ENCODE peak calls at places on chromosomes 7 and 10, in ten cellular contexts. One of them, this sample, is unnamed.
A peak's percentile ranks its signal among the peaks of the same experiment; 100 is the strongest.

GRCh38 chr7:134792968-134793367 is 13.5 kb downstream of the CALD1 start:
- DNase-seq in gastrocnemius medialis: no peak
- DNase-seq in MM.1S: no peak
- DNase-seq in BJ: no peak
- DNase-seq in pancreas: peak; percentile 58
- DNase-seq in fibroblast of lung: peak; percentile 80
- DNase-seq in H7: no peak
- DNase-seq in AG04450: no peak
- DNase-seq in CD8-positive, alpha-beta memory T cell: no peak
- DNase-seq in A673: no peak
- DNase-seq in this sample: no peak

GRCh38 chr7:75637854-75638606 is 100.7 kb downstream of the HIP1 start:
- DNase-seq in gastrocnemius medialis: no peak
- DNase-seq in MM.1S: no peak
- DNase-seq in BJ: no peak
- DNase-seq in pancreas: no peak
- DNase-seq in fibroblast of lung: no peak
- DNase-seq in H7: peak; percentile 53
- DNase-seq in AG04450: no peak
- DNase-seq in CD8-positive, alpha-beta memory T cell: no peak
- DNase-seq in A673: no peak
- DNase-seq in this sample: no peak

GRCh38 chr7:73647725-73648592 is 19.7 kb upstream of the VPS37D start:
- DNase-seq in gastrocnemius medialis: no peak
- DNase-seq in MM.1S: no peak
- DNase-seq in BJ: no peak
- DNase-seq in pancreas: no peak
- DNase-seq in fibroblast of lung: no peak
- DNase-seq in H7: peak; percentile 89
- DNase-seq in AG04450: no peak
- DNase-seq in CD8-positive, alpha-beta memory T cell: no peak
- DNase-seq in A673: no peak
- DNase-seq in this sample: no peak

GRCh38 chr7:2632717-2633537 is 1.1 kb downstream of the TTYH3 start:
- DNase-seq in gastrocnemius medialis: peak; percentile 23
- DNase-seq in MM.1S: no peak
- DNase-seq in BJ: no peak
- DNase-seq in pancreas: peak; percentile 89
- DNase-seq in fibroblast of lung: peak; percentile 72
- DNase-seq in H7: peak; percentile 84
- DNase-seq in AG04450: no peak
- DNase-seq in CD8-positive, alpha-beta memory T cell: peak; percentile 62
- DNase-seq in A673: peak; percentile 48
- DNase-seq in this sample: peak; percentile 76

GRCh38 chr10:15852111-15852557 is 8.2 kb downstream of the MINDY3 start:
- DNase-seq in gastrocnemius medialis: no peak
- DNase-seq in MM.1S: no peak
- DNase-seq in BJ: no peak
- DNase-seq in pancreas: no peak
- DNase-seq in fibroblast of lung: no peak
- DNase-seq in H7: no peak
- DNase-seq in AG04450: no peak
- DNase-seq in CD8-positive, alpha-beta memory T cell: no peak
- DNase-seq in A673: no peak
- DNase-seq in this sample: no peak

GRCh38 chr10:34407227-34407626 is 407.9 kb downstream of the PARD3 start:
- DNase-seq in gastrocnemius medialis: no peak
- DNase-seq in MM.1S: no peak
- DNase-seq in BJ: no peak
- DNase-seq in pancreas: no peak
- DNase-seq in fibroblast of lung: peak; percentile 68
- DNase-seq in H7: no peak
- DNase-seq in AG04450: no peak
- DNase-seq in CD8-positive, alpha-beta memory T cell: no peak
- DNase-seq in A673: peak; percentile 71
- DNase-seq in this sample: no peak

GRCh38 chr10:17046989-17047388 is 82.6 kb downstream of the CUBN start:
- DNase-seq in gastrocnemius medialis: no peak
- DNase-seq in MM.1S: no peak
- DNase-seq in BJ: no peak
- DNase-seq in pancreas: no peak
- DNase-seq in fibroblast of lung: no peak
- DNase-seq in H7: no peak
- DNase-seq in AG04450: no peak
- DNase-seq in CD8-positive, alpha-beta memory T cell: no peak
- DNase-seq in A673: no peak
- DNase-seq in this sample: no peak

GRCh38 chr7:132276986-132277716 is 299.1 kb downstream of the PLXNA4 start:
- DNase-seq in gastrocnemius medialis: no peak
- DNase-seq in MM.1S: no peak
- DNase-seq in BJ: no peak
- DNase-seq in pancreas: no peak
- DNase-seq in fibroblast of lung: peak; percentile 33
- DNase-seq in H7: no peak
- DNase-seq in AG04450: no peak
- DNase-seq in CD8-positive, alpha-beta memory T cell: no peak
- DNase-seq in A673: peak; percentile 59
- DNase-seq in this sample: no peak

GRCh38 chr10:7410800-7411670 is at the start of gene SFMBT2:
- DNase-seq in gastrocnemius medialis: no peak
- DNase-seq in MM.1S: peak; percentile 79
- DNase-seq in BJ: no peak
- DNase-seq in pancreas: peak; percentile 80
- DNase-seq in fibroblast of lung: peak; percentile 58
- DNase-seq in H7: peak; percentile 95
- DNase-seq in AG04450: peak; percentile 10
- DNase-seq in CD8-positive, alpha-beta memory T cell: peak; percentile 77
- DNase-seq in A673: peak; percentile 77
- DNase-seq in this sample: peak; percentile 72

GRCh38 chr7:17437586-17437985 is 139.1 kb downstream of the AHR start:
- DNase-seq in gastrocnemius medialis: no peak
- DNase-seq in MM.1S: no peak
- DNase-seq in BJ: no peak
- DNase-seq in pancreas: no peak
- DNase-seq in fibroblast of lung: no peak
- DNase-seq in H7: no peak
- DNase-seq in AG04450: no peak
- DNase-seq in CD8-positive, alpha-beta memory T cell: no peak
- DNase-seq in A673: peak; percentile 63
- DNase-seq in this sample: no peak

GRCh38 chr7:46129831-46130230 is 208.8 kb upstream of the IGFBP3 start:
- DNase-seq in gastrocnemius medialis: no peak
- DNase-seq in MM.1S: no peak
- DNase-seq in BJ: no peak
- DNase-seq in pancreas: no peak
- DNase-seq in fibroblast of lung: no peak
- DNase-seq in H7: no peak
- DNase-seq in AG04450: no peak
- DNase-seq in CD8-positive, alpha-beta memory T cell: no peak
- DNase-seq in A673: no peak
- DNase-seq in this sample: peak; percentile 18

GRCh38 chr10:48794074-48794473 is 109.4 kb downstream of the WDFY4 start:
- DNase-seq in gastrocnemius medialis: no peak
- DNase-seq in MM.1S: no peak
- DNase-seq in BJ: no peak
- DNase-seq in pancreas: no peak
- DNase-seq in fibroblast of lung: no peak
- DNase-seq in H7: no peak
- DNase-seq in AG04450: no peak
- DNase-seq in CD8-positive, alpha-beta memory T cell: no peak
- DNase-seq in A673: no peak
- DNase-seq in this sample: no peak

GRCh38 chr7:17105701-17106100 is 192.8 kb upstream of the AHR start:
- DNase-seq in gastrocnemius medialis: no peak
- DNase-seq in MM.1S: no peak
- DNase-seq in BJ: no peak
- DNase-seq in pancreas: no peak
- DNase-seq in fibroblast of lung: peak; percentile 39
- DNase-seq in H7: no peak
- DNase-seq in AG04450: no peak
- DNase-seq in CD8-positive, alpha-beta memory T cell: no peak
- DNase-seq in A673: no peak
- DNase-seq in this sample: no peak

DNA sequence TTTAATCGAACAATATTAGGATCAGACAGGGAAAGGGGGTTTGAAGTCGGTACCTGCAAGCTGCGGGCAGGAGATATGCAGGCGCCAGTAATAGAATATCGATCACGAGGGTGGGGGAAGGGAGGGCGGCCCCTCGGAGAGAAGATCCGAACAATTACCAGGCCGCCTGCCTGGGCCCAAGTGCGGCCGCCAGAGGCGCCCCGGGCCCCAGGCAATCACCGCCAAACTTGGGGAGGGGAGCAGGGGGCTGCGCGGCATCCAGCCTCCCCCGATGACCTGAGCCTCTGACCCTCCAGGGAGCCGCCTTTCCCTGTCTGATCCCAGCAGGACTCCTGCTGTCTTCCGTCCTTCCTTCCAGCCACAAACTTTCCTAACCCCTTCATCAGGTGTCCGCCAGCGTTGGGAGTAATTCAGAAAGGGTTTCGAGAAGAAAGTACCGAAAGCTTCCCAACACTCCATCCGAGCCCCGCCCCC is 1.1 kb downstream of the NKX1-2 start:
- DNase-seq in gastrocnemius medialis: no peak
- DNase-seq in MM.1S: no peak
- DNase-seq in BJ: no peak
- DNase-seq in pancreas: no peak
- DNase-seq in fibroblast of lung: no peak
- DNase-seq in H7: peak; percentile 88
- DNase-seq in AG04450: no peak
- DNase-seq in CD8-positive, alpha-beta memory T cell: no peak
- DNase-seq in A673: no peak
- DNase-seq in this sample: no peak
- H3K27me3 ChIP-seq in gastrocnemius medialis: peaks cover 90% of the 10 kb centered on the region
- H3K27me3 ChIP-seq in MM.1S: peaks cover 63% of the 10 kb centered on the region
- H3K27me3 ChIP-seq in BJ: peaks cover 49% of the 10 kb centered on the region
- H3K27me3 ChIP-seq in pancreas: peaks cover 34% of the 10 kb centered on the region
- H3K27me3 ChIP-seq in fibroblast of lung: peaks cover 55% of the 10 kb centered on the region
- H3K27me3 ChIP-seq in H7: peaks cover 57% of the 10 kb centered on the region
- H3K27me3 ChIP-seq in AG04450: peaks cover 87% of the 10 kb centered on the region
- H3K27me3 ChIP-seq in CD8-positive, alpha-beta memory T cell: peaks cover 15% of the 10 kb centered on the region
- H3K27me3 ChIP-seq in A673: peaks cover 94% of the 10 kb centered on the region
- H3K27me3 ChIP-seq in this sample: peaks cover 31% of the 10 kb centered on the region

GRCh38 chr10:93995598-93996271 is 2.0 kb downstream of the PLCE1 start:
- DNase-seq in gastrocnemius medialis: no peak
- DNase-seq in MM.1S: no peak
- DNase-seq in BJ: no peak
- DNase-seq in pancreas: no peak
- DNase-seq in fibroblast of lung: peak; percentile 87
- DNase-seq in H7: no peak
- DNase-seq in AG04450: no peak
- DNase-seq in CD8-positive, alpha-beta memory T cell: no peak
- DNase-seq in A673: no peak
- DNase-seq in this sample: no peak
- H3K27me3 ChIP-seq in gastrocnemius medialis: no peaks in the 10 kb centered on the region
- H3K27me3 ChIP-seq in MM.1S: peaks cover 9% of the 10 kb centered on the region
- H3K27me3 ChIP-seq in BJ: no peaks in the 10 kb centered on the region
- H3K27me3 ChIP-seq in pancreas: no peaks in the 10 kb centered on the region
- H3K27me3 ChIP-seq in fibroblast of lung: peaks cover 10% of the 10 kb centered on the region
- H3K27me3 ChIP-seq in H7: peaks cover 59% of the 10 kb centered on the region
- H3K27me3 ChIP-seq in AG04450: no peaks in the 10 kb centered on the region
- H3K27me3 ChIP-seq in CD8-positive, alpha-beta memory T cell: no peaks in the 10 kb centered on the region
- H3K27me3 ChIP-seq in A673: peaks cover 85% of the 10 kb centered on the region
- H3K27me3 ChIP-seq in this sample: no peaks in the 10 kb centered on the region

GRCh38 chr10:97920865-97921264 is 71.2 kb downstream of the GOLGA7B start:
- DNase-seq in gastrocnemius medialis: no peak
- DNase-seq in MM.1S: no peak
- DNase-seq in BJ: no peak
- DNase-seq in pancreas: no peak
- DNase-seq in fibroblast of lung: no peak
- DNase-seq in H7: no peak
- DNase-seq in AG04450: no peak
- DNase-seq in CD8-positive, alpha-beta memory T cell: no peak
- DNase-seq in A673: no peak
- DNase-seq in this sample: no peak

GRCh38 chr10:97922378-97922758 is 72.7 kb downstream of the GOLGA7B start:
- DNase-seq in gastrocnemius medialis: no peak
- DNase-seq in MM.1S: no peak
- DNase-seq in BJ: no peak
- DNase-seq in pancreas: no peak
- DNase-seq in fibroblast of lung: no peak
- DNase-seq in H7: no peak
- DNase-seq in AG04450: no peak
- DNase-seq in CD8-positive, alpha-beta memory T cell: no peak
- DNase-seq in A673: no peak
- DNase-seq in this sample: no peak

GRCh38 chr10:97923476-97923875 is 73.8 kb downstream of the GOLGA7B start:
- DNase-seq in gastrocnemius medialis: no peak
- DNase-seq in MM.1S: no peak
- DNase-seq in BJ: no peak
- DNase-seq in pancreas: no peak
- DNase-seq in fibroblast of lung: no peak
- DNase-seq in H7: no peak
- DNase-seq in AG04450: no peak
- DNase-seq in CD8-positive, alpha-beta memory T cell: no peak
- DNase-seq in A673: no peak
- DNase-seq in this sample: no peak

GRCh38 chr10:97923057-97923456 is 73.4 kb downstream of the GOLGA7B start:
- DNase-seq in gastrocnemius medialis: no peak
- DNase-seq in MM.1S: no peak
- DNase-seq in BJ: no peak
- DNase-seq in pancreas: no peak
- DNase-seq in fibroblast of lung: no peak
- DNase-seq in H7: no peak
- DNase-seq in AG04450: no peak
- DNase-seq in CD8-positive, alpha-beta memory T cell: no peak
- DNase-seq in A673: no peak
- DNase-seq in this sample: no peak

GRCh38 chr10:97921581-97922377 is 72.1 kb downstream of the GOLGA7B start:
- DNase-seq in gastrocnemius medialis: no peak
- DNase-seq in MM.1S: no peak
- DNase-seq in BJ: no peak
- DNase-seq in pancreas: no peak
- DNase-seq in fibroblast of lung: peak; percentile 17
- DNase-seq in H7: no peak
- DNase-seq in AG04450: no peak
- DNase-seq in CD8-positive, alpha-beta memory T cell: no peak
- DNase-seq in A673: no peak
- DNase-seq in this sample: no peak
- H3K27me3 ChIP-seq in gastrocnemius medialis: no peaks in the 10 kb centered on the region
- H3K27me3 ChIP-seq in MM.1S: peaks cover 46% of the 10 kb centered on the region
- H3K27me3 ChIP-seq in BJ: peaks cover 2% of the 10 kb centered on the region
- H3K27me3 ChIP-seq in pancreas: no peaks in the 10 kb centered on the region
- H3K27me3 ChIP-seq in fibroblast of lung: no peaks in the 10 kb centered on the region
- H3K27me3 ChIP-seq in H7: no peaks in the 10 kb centered on the region
- H3K27me3 ChIP-seq in AG04450: peaks cover 9% of the 10 kb centered on the region
- H3K27me3 ChIP-seq in CD8-positive, alpha-beta memory T cell: peaks cover 14% of the 10 kb centered on the region
- H3K27me3 ChIP-seq in A673: peaks cover 51% of the 10 kb centered on the region
- H3K27me3 ChIP-seq in this sample: peaks cover 5% of the 10 kb centered on the region

DNA sequence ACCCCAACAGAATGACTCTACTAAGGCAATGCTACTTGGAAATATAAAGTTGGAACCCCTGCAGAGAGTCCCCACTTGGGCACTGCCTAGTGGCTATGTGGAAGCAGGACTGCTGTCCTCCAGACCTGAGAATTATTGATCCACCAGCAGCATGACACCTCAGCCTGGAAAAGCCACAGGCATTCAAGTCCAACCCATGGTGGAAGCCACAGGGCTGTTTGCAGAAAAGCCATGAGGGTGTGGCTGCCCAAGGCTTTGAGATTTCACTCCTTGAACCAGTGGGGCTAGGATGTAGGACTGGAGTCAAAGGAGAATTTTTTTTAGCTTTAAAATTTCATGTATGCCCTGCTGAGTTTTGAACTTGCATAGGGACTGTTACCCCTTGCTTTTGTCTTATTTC is 13.6 kb upstream of the GHRHR start:
- DNase-seq in gastrocnemius medialis: no peak
- DNase-seq in MM.1S: no peak
- DNase-seq in BJ: no peak
- DNase-seq in pancreas: no peak
- DNase-seq in fibroblast of lung: no peak
- DNase-seq in H7: no peak
- DNase-seq in AG04450: no peak
- DNase-seq in CD8-positive, alpha-beta memory T cell: no peak
- DNase-seq in A673: no peak
- DNase-seq in this sample: no peak
- H3K27me3 ChIP-seq in gastrocnemius medialis: no peaks in the 10 kb centered on the region
- H3K27me3 ChIP-seq in MM.1S: no peaks in the 10 kb centered on the region
- H3K27me3 ChIP-seq in BJ: peaks cover 6% of the 10 kb centered on the region
- H3K27me3 ChIP-seq in pancreas: no peaks in the 10 kb centered on the region
- H3K27me3 ChIP-seq in fibroblast of lung: peaks cover 2% of the 10 kb centered on the region
- H3K27me3 ChIP-seq in H7: no peaks in the 10 kb centered on the region
- H3K27me3 ChIP-seq in AG04450: peaks cover 12% of the 10 kb centered on the region
- H3K27me3 ChIP-seq in CD8-positive, alpha-beta memory T cell: no peaks in the 10 kb centered on the region
- H3K27me3 ChIP-seq in A673: peaks cover 33% of the 10 kb centered on the region
- H3K27me3 ChIP-seq in this sample: peaks cover 7% of the 10 kb centered on the region

This sample was measured in HAP-1.